ENCODE peak calls at places on chromosomes 12 and 14, in eight cellular contexts. I is A549; D is HFFc6; F is NCI-H1092 treated with DMSO at 0.1 percent for 48 hours; B is AG09319; X is stimulated activated CD4-positive, alpha-beta T cell treated with anti-CD3 and anti-CD28 coated beads, Interleukin-1b, Interleukin-23, amount 100 ng/mL, for 24 hours; N is GM10248; J is activated CD4-positive, alpha-beta T cell treated with anti-CD3 and anti-CD28 coated beads, Interleukin-2, amount 50 U/mL, for 1 hour. L is an unnamed sample.

GRCh38 chr14:20711275-20712069 is 22.9 kb downstream of the ANG start:
- DNase-seq in F (no peak), X (no peak), N (no peak), B (no peak), D (no peak), I (no peak), J (no peak), L (no peak)

GRCh38 chr12:6241495-6241894 is 41.3 kb downstream of the CD9 start:
- DNase-seq in J (no peak), N (no peak), D (no peak), F (no peak), X (no peak), I (no peak), B (no peak), L (no peak)

GRCh38 chr12:39587247-39587646 is 32.4 kb downstream of the ABCD2 start:
- DNase-seq in B (no peak), D (no peak), I (no peak), X (no peak), J (peak), F (no peak), N (no peak), L (no peak)

GRCh38 chr12:51378749-51379148 is 12.5 kb downstream of the GALNT6 start:
- DNase-seq in F (no peak), D (no peak), I (no peak), B (no peak), X (no peak), J (no peak), N (no peak), L (no peak)

GRCh38 chr12:49190317-49190716 is 1.4 kb upstream of the TUBA1A start:
- DNase-seq in B (no peak), J (no peak), D (no peak), X (no peak), N (no peak), I (no peak), F (peak), L (no peak)

GRCh38 chr14:103136388-103137271 is 13.4 kb downstream of the TNFAIP2 start:
- DNase-seq in J (no peak), F (no peak), X (no peak), N (no peak), I (no peak), D (peak), B (no peak), L (no peak)

GRCh38 chr12:123149828-123150272 is 1.0 kb downstream of the PITPNM2 start:
- DNase-seq in J (no peak), F (no peak), I (peak), B (no peak), N (no peak), D (no peak), X (no peak), L (no peak)

GRCh38 chr12:28512876-28513275 is 322.6 kb downstream of the CCDC91 start:
- DNase-seq in N (no peak), I (no peak), X (no peak), D (no peak), B (no peak), F (no peak), J (no peak), L (no peak)

GRCh38 chr12:106954462-106955376 is 988 bp upstream of the TMEM263 start:
- DNase-seq in F (no peak), D (no peak), J (peak), B (no peak), I (no peak), X (no peak), N (no peak), L (no peak)

GRCh38 chr12:24379493-24379892 is 430.0 kb upstream of the SOX5 start:
- DNase-seq in F (no peak), D (no peak), X (no peak), N (no peak), J (no peak), B (no peak), I (no peak), L (no peak)

GRCh38 chr12:40312196-40312595 is 87.4 kb downstream of the LRRK2 start:
- DNase-seq in I (no peak), J (no peak), X (no peak), D (no peak), N (no peak), B (no peak), F (no peak), L (no peak)

GRCh38 chr14:59354666-59355065 is 110.5 kb downstream of the GPR135 start:
- DNase-seq in F (no peak), I (no peak), N (no peak), B (no peak), X (no peak), D (peak), J (no peak), L (no peak)

L was measured in smooth muscle cell of the brain vasculature.